ENCODE peak calls at places on chromosomes 13 and 19, in ten cellular contexts. One of them, this sample, is unnamed.

GRCh38 chr13:78012046-78012445 is 93.4 kb upstream of the EDNRB start:
- DNase-seq in GM13977: no peak
- DNase-seq in NCI-H2081: no peak
- DNase-seq in SJCRH30: no peak
- DNase-seq in pons: no peak
- DNase-seq in astrocyte of the spinal cord: no peak
- DNase-seq in M059J: no peak
- DNase-seq in tibial artery: no peak
- DNase-seq in activated naive CD4-positive, alpha-beta T cell treated with anti-CD3 and anti-CD28 coated beads, Interleukin-2, amount 50 U/mL, for 16 hours: no peak
- DNase-seq in NCI-H1436: no peak
- DNase-seq in this sample: no peak

GRCh38 chr13:68272652-68273051 is 1042.5 kb upstream of the PCDH9 start:
- DNase-seq in GM13977: no peak
- DNase-seq in NCI-H2081: no peak
- DNase-seq in SJCRH30: no peak
- DNase-seq in pons: no peak
- DNase-seq in astrocyte of the spinal cord: no peak
- DNase-seq in M059J: no peak
- DNase-seq in tibial artery: no peak
- DNase-seq in activated naive CD4-positive, alpha-beta T cell treated with anti-CD3 and anti-CD28 coated beads, Interleukin-2, amount 50 U/mL, for 16 hours: no peak
- DNase-seq in NCI-H1436: no peak
- DNase-seq in this sample: no peak

GRCh38 chr13:97768134-97768533 is 185.3 kb upstream of the IPO5 start:
- DNase-seq in GM13977: no peak
- DNase-seq in NCI-H2081: no peak
- DNase-seq in SJCRH30: no peak
- DNase-seq in pons: no peak
- DNase-seq in astrocyte of the spinal cord: no peak
- DNase-seq in M059J: no peak
- DNase-seq in tibial artery: no peak
- DNase-seq in activated naive CD4-positive, alpha-beta T cell treated with anti-CD3 and anti-CD28 coated beads, Interleukin-2, amount 50 U/mL, for 16 hours: no peak
- DNase-seq in NCI-H1436: no peak
- DNase-seq in this sample: no peak

GRCh38 chr19:7067716-7068115 is 1.8 kb upstream of the ZNF557 start:
- DNase-seq in GM13977: no peak
- DNase-seq in NCI-H2081: no peak
- DNase-seq in SJCRH30: no peak
- DNase-seq in pons: no peak
- DNase-seq in astrocyte of the spinal cord: no peak
- DNase-seq in M059J: no peak
- DNase-seq in tibial artery: no peak
- DNase-seq in activated naive CD4-positive, alpha-beta T cell treated with anti-CD3 and anti-CD28 coated beads, Interleukin-2, amount 50 U/mL, for 16 hours: no peak
- DNase-seq in NCI-H1436: no peak
- DNase-seq in this sample: no peak

GRCh38 chr13:27006519-27007161 is 165.0 kb downstream of the USP12 start:
- DNase-seq in GM13977: no peak
- DNase-seq in NCI-H2081: peak
- DNase-seq in SJCRH30: peak
- DNase-seq in pons: peak
- DNase-seq in astrocyte of the spinal cord: no peak
- DNase-seq in M059J: no peak
- DNase-seq in tibial artery: no peak
- DNase-seq in activated naive CD4-positive, alpha-beta T cell treated with anti-CD3 and anti-CD28 coated beads, Interleukin-2, amount 50 U/mL, for 16 hours: no peak
- DNase-seq in NCI-H1436: no peak
- DNase-seq in this sample: no peak

GRCh38 chr19:10061717-10062310 is 24.3 kb upstream of the SHFL start:
- DNase-seq in GM13977: no peak
- DNase-seq in NCI-H2081: no peak
- DNase-seq in SJCRH30: peak
- DNase-seq in pons: no peak
- DNase-seq in astrocyte of the spinal cord: no peak
- DNase-seq in M059J: no peak
- DNase-seq in tibial artery: no peak
- DNase-seq in activated naive CD4-positive, alpha-beta T cell treated with anti-CD3 and anti-CD28 coated beads, Interleukin-2, amount 50 U/mL, for 16 hours: no peak
- DNase-seq in NCI-H1436: no peak
- DNase-seq in this sample: peak

GRCh38 chr19:41563847-41564514 is 12.0 kb upstream of the CEACAM21 start:
- DNase-seq in GM13977: peak
- DNase-seq in NCI-H2081: no peak
- DNase-seq in SJCRH30: no peak
- DNase-seq in pons: no peak
- DNase-seq in astrocyte of the spinal cord: no peak
- DNase-seq in M059J: no peak
- DNase-seq in tibial artery: no peak
- DNase-seq in activated naive CD4-positive, alpha-beta T cell treated with anti-CD3 and anti-CD28 coated beads, Interleukin-2, amount 50 U/mL, for 16 hours: peak
- DNase-seq in NCI-H1436: no peak
- DNase-seq in this sample: no peak

GRCh38 chr19:33241530-33242101 is 16.0 kb upstream of the SLC7A10 start:
- DNase-seq in GM13977: no peak
- DNase-seq in NCI-H2081: no peak
- DNase-seq in SJCRH30: peak
- DNase-seq in pons: no peak
- DNase-seq in astrocyte of the spinal cord: no peak
- DNase-seq in M059J: no peak
- DNase-seq in tibial artery: no peak
- DNase-seq in activated naive CD4-positive, alpha-beta T cell treated with anti-CD3 and anti-CD28 coated beads, Interleukin-2, amount 50 U/mL, for 16 hours: no peak
- DNase-seq in NCI-H1436: no peak
- DNase-seq in this sample: no peak

GRCh38 chr19:34308381-34309367 is 54.3 kb downstream of the GARRE1 start:
- DNase-seq in GM13977: no peak
- DNase-seq in NCI-H2081: no peak
- DNase-seq in SJCRH30: no peak
- DNase-seq in pons: no peak
- DNase-seq in astrocyte of the spinal cord: no peak
- DNase-seq in M059J: no peak
- DNase-seq in tibial artery: no peak
- DNase-seq in activated naive CD4-positive, alpha-beta T cell treated with anti-CD3 and anti-CD28 coated beads, Interleukin-2, amount 50 U/mL, for 16 hours: no peak
- DNase-seq in NCI-H1436: no peak
- DNase-seq in this sample: no peak

GRCh38 chr13:107743983-107744382 is 471.4 kb downstream of the LIG4 start:
- DNase-seq in GM13977: no peak
- DNase-seq in NCI-H2081: no peak
- DNase-seq in SJCRH30: no peak
- DNase-seq in pons: peak
- DNase-seq in astrocyte of the spinal cord: peak
- DNase-seq in M059J: no peak
- DNase-seq in tibial artery: no peak
- DNase-seq in activated naive CD4-positive, alpha-beta T cell treated with anti-CD3 and anti-CD28 coated beads, Interleukin-2, amount 50 U/mL, for 16 hours: no peak
- DNase-seq in NCI-H1436: no peak
- DNase-seq in this sample: no peak

GRCh38 chr13:110617326-110618072 is 2.2 kb downstream of the NAXD start:
- DNase-seq in GM13977: no peak
- DNase-seq in NCI-H2081: no peak
- DNase-seq in SJCRH30: no peak
- DNase-seq in pons: peak
- DNase-seq in astrocyte of the spinal cord: peak
- DNase-seq in M059J: peak
- DNase-seq in tibial artery: no peak
- DNase-seq in activated naive CD4-positive, alpha-beta T cell treated with anti-CD3 and anti-CD28 coated beads, Interleukin-2, amount 50 U/mL, for 16 hours: no peak
- DNase-seq in NCI-H1436: no peak
- DNase-seq in this sample: no peak

GRCh38 chr19:34960103-34960805 is 3.8 kb downstream of the ZNF792 start:
- DNase-seq in GM13977: no peak
- DNase-seq in NCI-H2081: no peak
- DNase-seq in SJCRH30: peak
- DNase-seq in pons: no peak
- DNase-seq in astrocyte of the spinal cord: peak
- DNase-seq in M059J: peak
- DNase-seq in tibial artery: no peak
- DNase-seq in activated naive CD4-positive, alpha-beta T cell treated with anti-CD3 and anti-CD28 coated beads, Interleukin-2, amount 50 U/mL, for 16 hours: no peak
- DNase-seq in NCI-H1436: no peak
- DNase-seq in this sample: no peak

This sample was measured in Caki2.